ENCODE peak calls at places on chromosome 19, in seven cellular contexts. W, X, F, S, B, H and Z are unnamed samples.
A peak's percentile ranks its signal among the peaks of the same experiment; 100 is the strongest.

GRCh38 chr19:4877753-4878490 is 10.5 kb upstream of the PLIN3 start:
- DNase-seq in H (peak; percentile 52), W (no peak), X (no peak), B (no peak), S (no peak), F (no peak), Z (peak; percentile 42)

GRCh38 chr19:47414469-47414868 is 4.9 kb downstream of the MEIS3 start:
- DNase-seq in X (no peak), S (no peak), W (peak; percentile 23), F (peak; percentile 73), B (peak; percentile 41), H (no peak), Z (no peak)

GRCh38 chr19:10424011-10424637 is 3.8 kb downstream of the PDE4A start:
- DNase-seq in H (peak; percentile 79), F (peak; percentile 92), X (no peak), B (peak; percentile 90), S (no peak), W (peak; percentile 38), Z (peak; percentile 82)

GRCh38 chr19:15450528-15450890 is 753 bp upstream of the WIZ start:
- DNase-seq in W (no peak), F (no peak), H (no peak), S (no peak), X (no peak), B (no peak), Z (no peak)

GRCh38 chr19:41861846-41862245 is 1.8 kb downstream of the RPS19 start:
- DNase-seq in S (no peak), B (no peak), F (no peak), H (no peak), X (no peak), W (no peak), Z (no peak)

GRCh38 chr19:14322889-14323463 is 58.3 kb upstream of the ADGRE5 start:
- DNase-seq in B (no peak), W (no peak), H (no peak), S (no peak), X (no peak), F (no peak), Z (no peak)

GRCh38 chr19:44757735-44758505 is 9.4 kb downstream of the BCL3 start:
- DNase-seq in X (no peak), B (no peak), H (peak; percentile 65), W (no peak), F (peak; percentile 76), S (no peak), Z (peak; percentile 77)

GRCh38 chr19:51654783-51655182 is 8.2 kb upstream of the SIGLEC14 start:
- DNase-seq in F (peak; percentile 34), X (no peak), S (no peak), W (no peak), B (no peak), H (no peak), Z (no peak)